ENCODE peak calls at places on chromosome 22, in ten cellular contexts. D is mucosa of descending colon; W is posterior vena cava; V is HL-60; N is AG10803; Q is A549; A is stimulated activated CD4-positive, alpha-beta T cell treated with anti-CD3 and anti-CD28 coated beads, Interleukin-4, amount 100 ng/mL, for 48 hours; X is choroid plexus epithelial cell; G is B cell; U is hypothalamus. Z is an unnamed sample.

GRCh38 chr22:24822471-24822870 is 16.5 kb downstream of the SGSM1 start:
- DNase-seq in V (no peak), G (no peak), D (no peak), N (no peak), Q (no peak), X (no peak), A (no peak), W (peak), U (no peak), Z (no peak)

GRCh38 chr22:37290737-37291136 is 8.4 kb downstream of the CYTH4 start:
- DNase-seq in W (no peak), A (no peak), X (no peak), V (no peak), D (no peak), U (no peak), G (no peak), Q (no peak), N (peak), Z (no peak)

GRCh38 chr22:23523746-23524145 is 56.3 kb downstream of the IGLL1 start:
- DNase-seq in N (no peak), A (no peak), U (no peak), G (no peak), Q (no peak), X (no peak), W (peak), D (no peak), V (no peak), Z (no peak)

GRCh38 chr22:17159504-17159951 is 451 bp upstream of the HDHD5 start:
- DNase-seq in V (no peak), Q (peak), A (peak), D (peak), G (no peak), W (peak), U (no peak), X (peak), N (peak), Z (peak)

GRCh38 chr22:46079093-46079860 is 71.0 kb upstream of the PPARA start:
- DNase-seq in N (no peak), D (no peak), W (peak), Q (no peak), U (no peak), G (no peak), V (no peak), X (no peak), A (no peak), Z (no peak)

GRCh38 chr22:48782817-48783511 is 1044.7 kb downstream of the BRD1 start:
- DNase-seq in W (peak), A (no peak), D (no peak), V (no peak), U (no peak), Q (peak), X (no peak), G (no peak), N (no peak), Z (peak)

GRCh38 chr22:45006101-45006872 is 3.5 kb downstream of the PHF21B start:
- DNase-seq in V (no peak), A (no peak), Q (no peak), G (no peak), N (no peak), W (no peak), D (no peak), U (no peak), X (no peak), Z (peak)

GRCh38 chr22:19295733-19296132 is 4.2 kb upstream of the CLTCL1 start:
- DNase-seq in G (no peak), U (no peak), X (no peak), Q (no peak), N (no peak), W (no peak), D (no peak), V (no peak), A (no peak), Z (no peak)

GRCh38 chr22:28181332-28181731 is 262.3 kb upstream of the PITPNB start:
- DNase-seq in U (no peak), V (no peak), X (peak), A (no peak), Q (no peak), D (no peak), G (no peak), N (peak), W (no peak), Z (no peak)

GRCh38 chr22:23315341-23315917 is 135.1 kb downstream of the BCR start:
- DNase-seq in Q (peak), N (peak), G (peak), X (peak), D (peak), W (peak), U (no peak), V (no peak), A (peak), Z (peak)

GRCh38 chr22:24023204-24023789 is 12.2 kb downstream of the CABIN1 start:
- DNase-seq in Q (no peak), W (no peak), U (no peak), G (no peak), N (no peak), V (no peak), X (no peak), D (no peak), A (no peak), Z (no peak)

GRCh38 chr22:23255506-23255905 is 75.2 kb downstream of the BCR start:
- DNase-seq in V (no peak), X (no peak), D (no peak), N (no peak), A (no peak), G (no peak), W (no peak), U (no peak), Q (no peak), Z (no peak)

GRCh38 chr22:42608481-42609361 is 6.0 kb downstream of the POLDIP3 start:
- DNase-seq in G (no peak), U (peak), X (peak), Q (no peak), D (no peak), A (no peak), N (peak), V (no peak), W (no peak), Z (peak)

GRCh38 chr22:38167988-38168407 is 13.6 kb downstream of the PLA2G6 start:
- DNase-seq in D (no peak), G (no peak), U (no peak), V (no peak), Q (no peak), X (no peak), N (no peak), A (no peak), W (no peak), Z (no peak)

GRCh38 chr22:33073989-33074391 is 15.8 kb upstream of the SYN3 start:
- DNase-seq in V (no peak), G (no peak), N (no peak), Q (peak), U (no peak), W (no peak), D (no peak), X (peak), A (no peak), Z (peak)

GRCh38 chr22:37674951-37675929 is at the start of gene LGALS1:
- DNase-seq in G (peak), A (peak), V (peak), W (peak), Q (peak), D (peak), X (peak), U (no peak), N (peak), Z (peak)

GRCh38 chr22:46737105-46737975 is 712 bp downstream of the CERK start:
- DNase-seq in W (no peak), G (peak), A (no peak), X (peak), N (no peak), V (no peak), D (peak), U (no peak), Q (peak), Z (no peak)

GRCh38 chr22:27795053-27795452 is 6.5 kb downstream of the MN1 start:
- DNase-seq in A (no peak), X (no peak), V (no peak), D (no peak), G (no peak), Q (no peak), W (no peak), N (no peak), U (no peak), Z (no peak)

GRCh38 chr22:19117111-19117512 is 5.1 kb downstream of the DGCR2 start:
- DNase-seq in X (no peak), Q (no peak), G (no peak), U (no peak), W (peak), A (no peak), V (no peak), D (peak), N (no peak), Z (no peak)

GRCh38 chr22:38953577-38954413 is 3.6 kb upstream of the APOBEC3A start:
- DNase-seq in N (peak), U (no peak), D (peak), X (no peak), V (peak), G (no peak), A (peak), W (peak), Q (peak), Z (no peak)

GRCh38 chr22:37267128-37267587 is 15.2 kb upstream of the CYTH4 start:
- DNase-seq in X (peak), G (peak), V (no peak), D (peak), N (no peak), Q (peak), U (no peak), A (peak), W (peak), Z (peak)

GRCh38 chr22:22129387-22129786 is 115.2 kb upstream of the VPREB1 start:
- DNase-seq in G (no peak), Q (no peak), D (no peak), U (no peak), W (no peak), N (no peak), A (no peak), X (no peak), V (no peak), Z (no peak)

GRCh38 chr22:45597460-45598192 is 74.0 kb upstream of the ATXN10 start:
- DNase-seq in Q (no peak), A (no peak), W (no peak), D (no peak), N (no peak), G (no peak), U (no peak), X (no peak), V (peak), Z (no peak)

GRCh38 chr22:33848251-33848650 is 72.0 kb downstream of the LARGE1 start:
- DNase-seq in G (no peak), V (no peak), Q (no peak), A (no peak), U (no peak), N (no peak), X (no peak), D (no peak), W (no peak), Z (no peak)

GRCh38 chr22:36017661-36018091 is 10.9 kb downstream of the RBFOX2 start:
- DNase-seq in N (no peak), A (no peak), G (peak), W (no peak), Q (no peak), U (no peak), D (no peak), V (no peak), X (no peak), Z (peak)

GRCh38 chr22:27292542-27293298 is 508.8 kb downstream of the MN1 start:
- DNase-seq in U (no peak), N (no peak), G (no peak), W (no peak), D (no peak), V (no peak), Q (no peak), X (no peak), A (no peak), Z (no peak)

GRCh38 chr22:33538277-33538885 is 381.9 kb downstream of the LARGE1 start:
- DNase-seq in A (no peak), X (no peak), U (no peak), W (no peak), N (no peak), Q (no peak), V (no peak), D (no peak), G (no peak), Z (no peak)

GRCh38 chr22:50189184-50189848 is 3.6 kb downstream of the TRABD start:
- DNase-seq in X (no peak), N (no peak), G (no peak), V (no peak), U (no peak), A (no peak), Q (no peak), D (peak), W (no peak), Z (no peak)

GRCh38 chr22:23714596-23715588 is 24.1 kb downstream of the RGL4 start:
- DNase-seq in U (no peak), V (no peak), G (no peak), D (no peak), X (no peak), Q (no peak), N (no peak), A (no peak), W (peak), Z (no peak)

GRCh38 chr22:38724176-38724575 is 18.4 kb downstream of the GTPBP1 start:
- DNase-seq in V (no peak), W (no peak), X (no peak), A (no peak), G (no peak), Q (no peak), D (no peak), N (no peak), U (no peak), Z (no peak)

GRCh38 chr22:35782504-35782903 is 64.8 kb downstream of the APOL5 start:
- DNase-seq in A (no peak), Q (no peak), V (no peak), N (peak), G (no peak), W (no peak), X (peak), D (no peak), U (no peak), Z (no peak)

GRCh38 chr22:24289781-24290181 is 19.1 kb downstream of the SPECC1L start:
- DNase-seq in X (no peak), A (no peak), G (no peak), V (no peak), W (no peak), U (no peak), N (no peak), Q (no peak), D (no peak), Z (no peak)

GRCh38 chr22:35622132-35622913 is 5.2 kb upstream of the MB start:
- DNase-seq in U (no peak), G (no peak), X (no peak), A (no peak), D (peak), W (no peak), V (no peak), N (no peak), Q (no peak), Z (no peak)

GRCh38 chr22:35363571-35364086 is 17.3 kb upstream of the HMOX1 start:
- DNase-seq in G (no peak), W (no peak), V (no peak), N (no peak), D (no peak), U (no peak), X (no peak), Q (no peak), A (no peak), Z (no peak)

GRCh38 chr22:43014062-43014875 is 680 bp downstream of the PACSIN2 start:
- DNase-seq in D (peak), Q (no peak), A (peak), N (no peak), V (no peak), W (no peak), X (no peak), G (no peak), U (no peak), Z (no peak)

GRCh38 chr22:45087802-45088201 is 75.9 kb upstream of the NUP50 start:
- DNase-seq in U (no peak), Q (no peak), A (no peak), N (no peak), D (no peak), G (no peak), X (no peak), W (no peak), V (no peak), Z (no peak)